ENCODE peak calls at places on chromosomes 7 and 10, in nine cellular contexts. A, P, K, D, V, T, Y, Z and O are unnamed samples.
A peak's percentile ranks its signal among the peaks of the same experiment; 100 is the strongest.

GRCh38 chr7:132110692-132111091 is 465.6 kb downstream of the PLXNA4 start:
- DNase-seq in Z (no peak), Y (no peak), T (no peak), V (no peak), D (no peak), A (no peak), K (no peak), P (no peak), O (no peak)

GRCh38 chr10:12390733-12391132 is 41.4 kb downstream of the CAMK1D start:
- DNase-seq in A (no peak), D (no peak), T (no peak), V (no peak), K (no peak), P (no peak), Z (no peak), Y (no peak), O (no peak)

GRCh38 chr10:35421553-35422178 is 85.4 kb downstream of the CCNY start:
- DNase-seq in D (peak; percentile 76), T (no peak), Y (peak; percentile 90), A (no peak), K (peak; percentile 80), V (no peak), Z (peak; percentile 91), P (peak; percentile 56), O (peak; percentile 94)

GRCh38 chr7:151671514-151671913 is 151.8 kb upstream of the RHEB start:
- DNase-seq in V (no peak), Z (no peak), D (no peak), A (no peak), K (no peak), P (no peak), T (no peak), Y (no peak), O (no peak)

GRCh38 chr7:106704000-106704840 is 43.3 kb upstream of the CCDC71L start:
- DNase-seq in T (no peak), Y (no peak), K (no peak), Z (no peak), A (no peak), V (no peak), D (no peak), P (no peak), O (no peak)

GRCh38 chr10:96657385-96657784 is 62.9 kb downstream of the PIK3AP1 start:
- DNase-seq in P (no peak), T (no peak), K (no peak), V (no peak), A (no peak), D (no peak), Z (no peak), Y (no peak), O (no peak)

GRCh38 chr7:26490631-26491624 is 199.3 kb downstream of the SNX10 start:
- DNase-seq in A (no peak), D (no peak), T (peak; percentile 76), V (no peak), Y (no peak), Z (no peak), P (no peak), K (no peak), O (no peak)

GRCh38 chr7:151631968-151632749 is 112.5 kb upstream of the RHEB start:
- DNase-seq in T (peak; percentile 88), Z (peak; percentile 77), K (peak; percentile 21), A (peak; percentile 89), D (no peak), V (peak; percentile 93), Y (peak; percentile 51), P (no peak), O (no peak)

GRCh38 chr7:43298617-43299016 is 186.2 kb downstream of the HECW1 start:
- DNase-seq in K (no peak), Y (no peak), V (no peak), A (no peak), P (no peak), Z (no peak), D (no peak), T (no peak), O (no peak)

GRCh38 chr7:108455833-108456677 is at the start of gene NRCAM:
- DNase-seq in Z (peak; percentile 84), D (no peak), Y (no peak), K (no peak), A (no peak), T (peak; percentile 54), V (peak; percentile 53), P (no peak), O (no peak)

GRCh38 chr10:78656815-78657621 is 411.7 kb upstream of the ZMIZ1 start:
- DNase-seq in P (no peak), Z (no peak), D (no peak), A (no peak), V (peak; percentile 55), T (no peak), K (no peak), Y (no peak), O (no peak)

GRCh38 chr7:69610675-69611037 is 12.4 kb downstream of the AUTS2 start:
- DNase-seq in A (no peak), P (no peak), V (no peak), Z (no peak), K (no peak), D (no peak), Y (no peak), T (no peak), O (no peak)

GRCh38 chr7:36272567-36273269 is 116.9 kb upstream of the ANLN start:
- DNase-seq in T (no peak), A (no peak), Z (no peak), K (no peak), V (no peak), P (no peak), D (no peak), Y (no peak), O (no peak)

GRCh38 chr7:3244241-3244814 is 56.7 kb upstream of the SDK1 start:
- DNase-seq in Z (peak; percentile 64), A (no peak), P (peak; percentile 85), Y (peak; percentile 80), K (peak; percentile 68), T (no peak), V (no peak), D (no peak), O (no peak)

GRCh38 chr7:96996111-96996936 is 9.0 kb upstream of the DLX6 start:
- DNase-seq in A (no peak), D (no peak), Y (no peak), T (no peak), P (no peak), Z (no peak), V (no peak), K (no peak), O (no peak)

GRCh38 chr7:95758187-95758586 is 14.2 kb upstream of the DYNC1I1 start:
- DNase-seq in D (no peak), Y (no peak), Z (no peak), V (no peak), A (no peak), K (no peak), P (no peak), T (no peak), O (no peak)

GRCh38 chr7:53035499-53036412 is at the start of gene POM121L12:
- DNase-seq in P (no peak), Z (no peak), K (no peak), V (no peak), A (no peak), T (peak; percentile 41), D (no peak), Y (no peak), O (no peak)

GRCh38 chr10:83122336-83122735 is 1017.0 kb upstream of the GHITM start:
- DNase-seq in Y (no peak), V (no peak), D (no peak), A (no peak), Z (peak; percentile 1), P (no peak), K (no peak), T (no peak), O (no peak)

GRCh38 chr10:62924344-62924748 is 108.2 kb upstream of the EGR2 start:
- DNase-seq in A (no peak), T (no peak), V (no peak), K (no peak), Z (no peak), Y (no peak), P (no peak), D (no peak), O (no peak)
- H3K4me3 ChIP-seq in A (no peak overlapping the region), T (no peak overlapping the region), V (no peak overlapping the region), K (no peak overlapping the region), Z (no peak overlapping the region), Y (no peak overlapping the region), P (no peak overlapping the region), D (no peak overlapping the region), O (peak overlapping the region; percentile 39)

DNA sequence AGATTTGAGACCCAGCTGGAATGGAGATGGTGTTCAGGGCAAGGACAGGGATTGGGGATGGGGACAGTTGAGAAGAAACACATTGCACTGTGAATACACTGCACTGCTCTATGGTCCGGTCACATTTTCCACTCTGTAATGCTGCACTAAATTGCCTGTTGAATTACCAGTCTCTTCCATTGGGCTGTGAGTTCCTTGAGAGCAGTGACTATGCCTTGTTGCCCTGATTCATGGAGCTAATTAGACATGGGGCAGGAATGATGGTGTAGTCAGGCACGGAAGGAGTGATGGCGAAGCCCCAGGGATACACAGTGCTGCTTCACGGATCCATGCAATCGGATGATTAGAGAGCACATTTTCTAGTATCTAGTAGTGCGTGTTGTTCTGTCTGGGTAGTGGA is 25.4 kb upstream of the GPAM start:
- DNase-seq in A (no peak), K (no peak), Y (no peak), D (no peak), V (no peak), Z (no peak), T (no peak), P (no peak), O (peak; percentile 6)
- TF ChIP-seq CTCF in A (no peak), K (no peak), Y (no peak), D (no peak), V (no peak), Z (no peak), T (no peak), P (no peak), O (no peak)

GRCh38 chr10:29374162-29374561 is 85.3 kb downstream of the LYZL1 start:
- DNase-seq in V (no peak), Y (no peak), T (no peak), K (no peak), A (no peak), D (no peak), Z (no peak), P (no peak), O (no peak)
- H3K4me3 ChIP-seq in V (no peak overlapping the region), Y (no peak overlapping the region), T (no peak overlapping the region), K (no peak overlapping the region), A (no peak overlapping the region), D (no peak overlapping the region), Z (no peak overlapping the region), P (no peak overlapping the region), O (no peak overlapping the region)

GRCh38 chr10:131901181-131901829 is 497 bp downstream of the PPP2R2D start:
- DNase-seq in Y (no peak), Z (peak; percentile 18), T (peak; percentile 74), D (no peak), P (no peak), K (no peak), V (peak; percentile 86), A (peak; percentile 43), O (no peak)

GRCh38 chr10:131898713-131899112 is 2.1 kb upstream of the PPP2R2D start:
- DNase-seq in A (no peak), T (no peak), K (no peak), P (no peak), Z (no peak), Y (no peak), D (no peak), V (peak; percentile 38), O (no peak)

GRCh38 chr10:131899116-131899690 is 1.6 kb upstream of the PPP2R2D start:
- DNase-seq in K (no peak), Z (no peak), P (no peak), Y (no peak), T (no peak), A (no peak), D (no peak), V (peak; percentile 47), O (no peak)

GRCh38 chr10:131900350-131901152 is at the start of gene PPP2R2D:
- DNase-seq in D (peak; percentile 23), P (peak; percentile 48), Z (peak; percentile 89), K (peak; percentile 57), T (peak; percentile 96), V (peak; percentile 98), A (peak; percentile 94), Y (peak; percentile 81), O (no peak)

GRCh38 chr10:131899695-131900349 is 986 bp upstream of the PPP2R2D start:
- DNase-seq in Z (no peak), A (no peak), V (no peak), D (no peak), P (no peak), T (no peak), Y (no peak), K (no peak), O (no peak)
- TF ChIP-seq CTCF in Z (no peak), A (no peak), V (no peak), D (no peak), P (no peak), T (no peak), Y (peak; percentile 27), K (peak; percentile 1), O (peak; percentile 15)